ENCODE peak calls at places on chromosome 17, in four cellular contexts. L, U, A and V are unnamed samples.

GRCh38 chr17:34499576-34499975 is 79.8 kb upstream of the TMEM132E start:
- DNase-seq in A (no peak), L (peak; percentile 20), U (peak; percentile 40), V (peak; percentile 47)

GRCh38 chr17:14307560-14308024 is 6.7 kb downstream of the HS3ST3B1 start:
- DNase-seq in L (peak; percentile 51), A (no peak), U (peak; percentile 93), V (no peak)

GRCh38 chr17:77308768-77309726 is 168.3 kb downstream of the SEC14L1 start:
- DNase-seq in U (peak; percentile 97), A (no peak), L (peak; percentile 89), V (no peak)

GRCh38 chr17:60678118-60678444 is 430 bp downstream of the BCAS3 start:
- DNase-seq in U (no peak), L (no peak), A (no peak), V (no peak)

GRCh38 chr17:49691677-49692191 is 13.8 kb upstream of the SPOP start:
- DNase-seq in A (no peak), L (no peak), U (peak; percentile 13), V (no peak)

GRCh38 chr17:31674717-31675349 is 184.2 kb downstream of the COPRS start:
- DNase-seq in U (peak; percentile 48), A (no peak), L (peak; percentile 40), V (no peak)

GRCh38 chr17:29948460-29949185 is 7.2 kb downstream of the EFCAB5 start:
- DNase-seq in A (no peak), L (no peak), U (no peak), V (no peak)

GRCh38 chr17:17868637-17869522 is 32.1 kb upstream of the SREBF1 start:
- DNase-seq in A (no peak), U (no peak), L (peak; percentile 76), V (no peak)

GRCh38 chr17:76827736-76828135 is 40.5 kb upstream of the MGAT5B start:
- DNase-seq in A (no peak), U (no peak), L (no peak), V (no peak)

GRCh38 chr17:29722411-29723198 is 99.9 kb upstream of the CORO6 start:
- DNase-seq in A (no peak), U (peak; percentile 77), L (peak; percentile 97), V (no peak)

GRCh38 chr17:33057564-33057963 is 65.9 kb downstream of the SPACA3 start:
- DNase-seq in L (no peak), A (no peak), U (peak; percentile 24), V (no peak)

GRCh38 chr17:497587-498034 is 145.0 kb upstream of the RPH3AL start:
- DNase-seq in A (no peak), U (no peak), L (no peak), V (no peak)

GRCh38 chr17:70405492-70406220 is 236.3 kb downstream of the KCNJ2 start:
- DNase-seq in L (peak; percentile 89), A (no peak), U (peak; percentile 93), V (no peak)

GRCh38 chr17:66584927-66585326 is 250.0 kb upstream of the CACNG5 start:
- DNase-seq in L (no peak), U (no peak), A (no peak), V (no peak)

GRCh38 chr17:10558049-10558448 is 8.6 kb upstream of the MYH2 start:
- DNase-seq in L (no peak), A (no peak), U (no peak), V (no peak)

GRCh38 chr17:29004081-29004692 is 1.6 kb downstream of the SEZ6 start:
- DNase-seq in U (peak; percentile 56), A (no peak), L (peak; percentile 26), V (no peak)

GRCh38 chr17:72666519-72666874 is 426.0 kb downstream of the SLC39A11 start:
- DNase-seq in U (peak; percentile 9), L (no peak), A (no peak), V (no peak)

GRCh38 chr17:5523249-5523648 is 36.9 kb downstream of the MIS12 start:
- DNase-seq in A (no peak), U (no peak), L (no peak), V (no peak)

GRCh38 chr17:50207792-50208567 is 6.5 kb upstream of the COL1A1 start:
- DNase-seq in U (no peak), A (no peak), L (no peak), V (no peak)

GRCh38 chr17:7439462-7440112 is at the start of gene FGF11:
- DNase-seq in A (no peak), L (no peak), U (peak; percentile 19), V (no peak)

GRCh38 chr17:5115673-5116651 is at the start of gene USP6:
- DNase-seq in U (peak; percentile 13), L (no peak), A (no peak), V (no peak)

DNA sequence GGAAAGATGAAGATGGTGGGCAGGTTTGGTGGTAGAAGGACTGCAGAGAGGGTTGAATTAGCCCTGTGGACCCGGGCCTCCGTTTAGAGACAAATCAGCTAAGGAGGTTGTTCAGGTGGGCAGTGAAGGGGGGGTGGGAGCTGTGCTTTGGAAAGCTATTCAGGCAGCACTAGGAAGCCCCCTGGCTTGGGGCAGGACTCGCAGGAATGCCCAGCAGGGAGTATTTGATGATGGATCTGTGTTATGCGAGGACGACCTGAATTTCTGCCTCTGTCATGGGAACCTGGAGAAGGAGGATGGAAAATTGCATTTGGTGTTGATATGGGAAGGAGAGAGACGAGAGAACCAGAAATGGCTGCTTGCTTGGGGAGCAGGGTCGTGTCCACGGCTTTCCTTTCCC is 3.5 kb downstream of the SPDYE4 start:
- DNase-seq in U (no peak), A (no peak), L (no peak), V (no peak)
- H3K4me3 ChIP-seq in U (no peak overlapping the region), A (no peak overlapping the region), L (no peak overlapping the region), V (no peak overlapping the region)

DNA sequence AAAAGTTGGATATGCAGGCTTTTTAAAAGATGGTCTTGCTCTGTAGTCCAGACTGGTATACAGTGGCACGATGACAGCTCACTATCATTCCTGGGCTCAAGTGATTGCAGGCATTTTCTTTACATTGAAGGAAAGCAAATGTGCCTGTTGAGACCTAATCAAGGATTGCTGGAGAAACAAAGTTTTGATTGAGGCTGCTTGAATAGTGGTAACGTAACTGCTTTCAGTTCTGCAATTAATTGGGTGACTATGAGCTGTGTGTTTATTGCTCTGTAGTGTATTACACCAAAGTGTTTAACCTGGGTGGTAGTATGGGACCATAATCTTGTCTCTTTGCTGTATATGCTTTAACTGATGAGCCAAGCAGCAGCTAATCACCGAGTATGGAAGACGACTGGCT is 2.3 kb downstream of the UBB start:
- DNase-seq in U (no peak), L (no peak), A (no peak), V (no peak)
- H3K4me3 ChIP-seq in U (peak overlapping the region; percentile 91), L (peak overlapping the region; percentile 98), A (no peak overlapping the region), V (no peak overlapping the region)

DNA sequence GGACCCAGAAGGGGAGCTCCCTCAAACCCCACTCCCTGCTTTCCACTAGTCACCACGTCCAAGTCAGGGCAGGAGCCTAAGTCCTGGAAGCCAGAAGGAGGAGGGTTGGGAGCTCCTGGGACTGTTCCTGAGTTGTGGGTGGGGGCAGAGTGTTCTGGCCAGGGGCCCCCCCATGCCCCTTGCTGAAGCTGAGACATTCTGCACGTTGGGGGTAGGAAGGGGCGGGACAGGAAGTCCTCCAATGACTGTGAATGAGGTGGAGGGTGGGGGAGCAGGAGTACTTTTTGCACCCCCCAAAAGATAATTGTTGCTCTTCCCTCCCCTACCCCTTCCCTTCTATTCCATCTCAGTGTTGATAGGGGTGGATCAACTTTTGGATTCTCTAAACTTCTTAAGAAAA is 21.4 kb upstream of the C17orf113 start:
- DNase-seq in L (no peak), U (no peak), A (no peak), V (no peak)
- H3K4me3 ChIP-seq in L (no peak overlapping the region), U (peak overlapping the region; percentile 42), A (peak overlapping the region; percentile 52), V (peak overlapping the region; percentile 48)

GRCh38 chr17:51257150-51258081 is 2.4 kb downstream of the MBTD1 start:
- DNase-seq in U (peak; percentile 63), L (peak; percentile 14), A (no peak), V (no peak)
- H3K4me3 ChIP-seq in U (peak overlapping the region; percentile 92), L (no peak overlapping the region), A (no peak overlapping the region), V (no peak overlapping the region)

DNA sequence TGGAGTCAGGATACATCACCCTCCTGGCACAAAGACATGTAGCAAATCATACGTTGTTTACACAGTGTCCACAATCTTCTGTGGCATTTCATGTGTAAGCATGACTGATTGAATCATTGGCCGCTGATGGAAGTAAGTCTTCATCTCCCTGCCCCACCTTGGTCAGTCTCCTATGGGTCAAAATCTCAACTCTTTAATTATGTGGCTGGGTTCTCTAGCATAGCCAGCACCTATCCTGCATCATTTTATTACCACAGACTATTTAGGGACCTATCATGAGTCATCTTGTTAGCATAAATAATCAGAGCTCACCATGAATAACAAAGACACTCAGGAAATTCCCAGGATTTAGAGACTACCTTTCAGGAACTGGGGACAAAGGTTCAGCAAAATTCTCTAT is 15.9 kb downstream of the TANC2 start:
- DNase-seq in U (peak; percentile 54), A (no peak), L (no peak), V (no peak)
- H3K4me3 ChIP-seq in U (no peak overlapping the region), A (no peak overlapping the region), L (no peak overlapping the region), V (no peak overlapping the region)

GRCh38 chr17:40935624-40936023 is 1.8 kb downstream of the KRT23 start:
- DNase-seq in U (no peak), L (peak; percentile 62), A (no peak), V (no peak)

GRCh38 chr17:40937384-40937819 is at the start of gene KRT23:
- DNase-seq in L (no peak), U (no peak), A (no peak), V (no peak)

GRCh38 chr17:40938981-40939380 is 1.5 kb upstream of the KRT23 start:
- DNase-seq in L (peak; percentile 53), A (no peak), U (peak; percentile 50), V (no peak)

GRCh38 chr17:40936976-40937375 is 470 bp downstream of the KRT23 start:
- DNase-seq in U (no peak), A (no peak), L (no peak), V (no peak)

GRCh38 chr17:40936437-40936971 is 942 bp downstream of the KRT23 start:
- DNase-seq in L (no peak), A (no peak), U (no peak), V (no peak)
- H3K4me3 ChIP-seq in L (no peak overlapping the region), A (no peak overlapping the region), U (no peak overlapping the region), V (no peak overlapping the region)

DNA sequence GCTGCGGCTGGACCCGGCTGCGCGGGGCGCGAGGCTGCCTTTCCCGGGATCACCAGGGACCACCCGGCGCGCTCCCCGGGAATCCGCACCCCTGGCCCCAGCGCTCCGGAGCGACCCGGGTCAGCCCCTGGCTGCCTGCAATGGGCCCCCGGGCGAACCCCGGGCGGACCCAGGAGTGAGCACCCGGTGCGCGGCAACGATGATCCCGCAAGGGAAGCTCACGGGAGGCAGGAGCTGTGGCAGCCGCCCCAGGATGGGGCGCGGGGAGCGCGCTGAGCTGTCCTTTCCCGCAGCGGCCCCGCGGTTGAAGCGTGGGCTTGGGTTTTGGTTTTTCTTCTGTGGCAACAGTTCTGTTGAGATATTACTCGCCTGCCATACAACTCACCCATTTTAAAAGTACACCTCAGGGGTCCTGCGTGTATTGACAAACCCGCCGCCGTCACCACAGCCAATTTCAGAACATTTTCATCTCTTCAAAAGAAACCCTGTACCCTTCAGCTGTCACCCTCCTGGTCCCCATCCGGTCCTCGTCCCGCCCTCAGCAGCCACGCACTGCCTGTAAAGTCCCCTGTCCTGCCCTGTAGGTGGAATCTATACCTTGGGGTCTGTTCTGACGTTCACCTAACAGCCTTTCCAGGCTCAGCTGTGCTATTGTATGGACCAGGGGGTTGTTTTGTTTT is 12.8 kb downstream of the CHMP6 start:
- DNase-seq in A (no peak), U (peak; percentile 34), L (no peak), V (no peak)
- H3K4me3 ChIP-seq in A (no peak overlapping the region), U (no peak overlapping the region), L (peak overlapping the region; percentile 21), V (peak overlapping the region; percentile 13)